ENCODE peak calls at places on chromosomes 12 and 14, in seven cellular contexts. Q is dorsolateral prefrontal cortex, E is lung, J is bronchial epithelial cell, T is lower lobe of right lung, R is neural crest cell, O is lower leg skin. C is an unnamed sample.

GRCh38 chr14:33733310-33733709 is 217.6 kb downstream of the EGLN3 start:
- DNase-seq in Q (no peak), E (no peak), J (no peak), T (no peak), R (no peak), O (no peak), C (no peak)

GRCh38 chr14:37114559-37114958 is 57.8 kb downstream of the SLC25A21 start:
- DNase-seq in Q (no peak), E (no peak), J (no peak), T (no peak), R (no peak), O (no peak), C (no peak)

GRCh38 chr12:115341442-115341841 is 657.5 kb upstream of the TBX3 start:
- DNase-seq in Q (peak; percentile 17), E (peak; percentile 77), J (peak; percentile 98), T (no peak), R (no peak), O (peak; percentile 97), C (no peak)

GRCh38 chr14:50792058-50792477 is 38.9 kb downstream of the NIN start:
- DNase-seq in Q (no peak), E (no peak), J (no peak), T (no peak), R (no peak), O (no peak), C (no peak)

GRCh38 chr14:73472182-73473114 is 14.1 kb upstream of the NUMB start:
- DNase-seq in Q (no peak), E (no peak), J (peak; percentile 70), T (no peak), R (no peak), O (peak; percentile 66), C (peak; percentile 53)

GRCh38 chr12:42585846-42586226 is 3.7 kb downstream of the PRICKLE1 start:
- DNase-seq in Q (no peak), E (no peak), J (no peak), T (no peak), R (no peak), O (no peak), C (no peak)

GRCh38 chr12:20798561-20798960 is 11.9 kb upstream of the SLCO1B3 start:
- DNase-seq in Q (no peak), E (no peak), J (peak; percentile 17), T (no peak), R (no peak), O (no peak), C (no peak)

GRCh38 chr14:97177016-97177415 is 379.8 kb downstream of the VRK1 start:
- DNase-seq in Q (no peak), E (no peak), J (peak; percentile 48), T (no peak), R (no peak), O (no peak), C (no peak)

GRCh38 chr12:69475237-69475984 is 5.2 kb downstream of the FRS2 start:
- DNase-seq in Q (no peak), E (no peak), J (no peak), T (no peak), R (no peak), O (no peak), C (no peak)

GRCh38 chr14:54116972-54117371 is 160.3 kb upstream of the BMP4 start:
- DNase-seq in Q (no peak), E (no peak), J (peak; percentile 7), T (no peak), R (no peak), O (no peak), C (no peak)

GRCh38 chr14:82811246-82811645 is 1277.6 kb upstream of the SEL1L start:
- DNase-seq in Q (no peak), E (no peak), J (no peak), T (no peak), R (no peak), O (no peak), C (no peak)

GRCh38 chr14:91380610-91381371 is 36.8 kb downstream of the CCDC88C start:
- DNase-seq in Q (no peak), E (no peak), J (no peak), T (peak; percentile 44), R (no peak), O (no peak), C (no peak)

GRCh38 chr12:105480162-105480561 is 149.7 kb downstream of the C12orf75 start:
- DNase-seq in Q (no peak), E (no peak), J (no peak), T (no peak), R (no peak), O (no peak), C (no peak)

DNA sequence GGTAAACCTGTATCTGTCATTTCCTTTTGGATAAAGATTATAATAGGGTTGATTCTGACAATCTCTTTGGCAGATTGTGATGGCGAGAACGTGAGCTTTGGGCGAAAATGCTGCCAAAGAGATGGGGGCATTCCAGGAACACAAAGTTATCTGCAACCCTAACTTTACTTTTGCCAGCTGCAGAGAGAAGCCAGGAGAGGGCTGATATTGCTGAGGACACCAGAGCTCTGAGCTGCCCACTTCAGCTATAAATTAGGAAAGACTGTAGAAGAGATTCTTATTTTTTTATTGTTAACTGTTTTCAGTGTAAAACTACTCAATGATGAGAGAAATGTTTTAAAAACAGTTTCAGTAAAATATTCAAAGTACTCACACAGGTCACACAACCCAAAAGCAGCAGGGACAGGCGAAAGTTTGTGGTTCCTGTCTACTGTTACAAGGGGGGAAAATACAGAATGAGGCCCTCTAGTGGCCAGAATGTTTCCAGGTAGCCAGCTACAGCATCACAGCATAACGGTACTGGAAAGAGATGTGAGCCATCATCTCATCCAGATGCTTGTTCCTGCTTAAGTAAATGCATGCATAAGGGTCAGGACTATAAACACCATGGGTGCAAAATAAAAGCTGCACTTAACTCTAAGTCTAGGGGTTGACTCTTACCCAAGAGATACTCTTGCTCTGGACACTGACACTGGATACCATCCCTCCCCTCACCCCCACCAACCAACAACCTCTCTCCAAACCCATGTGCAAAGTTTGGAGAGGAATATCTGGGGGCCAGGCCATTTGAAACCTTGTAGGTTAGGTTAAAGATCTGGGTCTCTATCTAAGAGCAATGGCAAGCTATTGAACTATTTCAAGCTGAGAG is 498.4 kb downstream of the RMST start:
- DNase-seq in Q (no peak), E (peak; percentile 36), J (peak; percentile 38), T (no peak), R (peak; percentile 53), O (no peak), C (peak; percentile 35)
- TF ChIP-seq CTCF in Q (peak; percentile 50), E (no peak), J (peak; percentile 84), T (peak; percentile 59), R (peak; percentile 75), O (no peak), C (peak; percentile 72)

GRCh38 chr12:123998960-123999359 is 25.9 kb downstream of the ZNF664 start:
- DNase-seq in Q (no peak), E (no peak), J (no peak), T (no peak), R (no peak), O (no peak), C (no peak)

GRCh38 chr12:123997033-123997822 is 24.2 kb downstream of the ZNF664 start:
- DNase-seq in Q (no peak), E (no peak), J (no peak), T (no peak), R (no peak), O (no peak), C (no peak)

GRCh38 chr12:123998344-123998941 is 25.4 kb downstream of the ZNF664 start:
- DNase-seq in Q (no peak), E (no peak), J (no peak), T (no peak), R (no peak), O (no peak), C (no peak)

GRCh38 chr12:123996581-123996980 is 23.6 kb downstream of the ZNF664 start:
- DNase-seq in Q (peak; percentile 78), E (no peak), J (no peak), T (no peak), R (peak; percentile 46), O (no peak), C (no peak)

DNA sequence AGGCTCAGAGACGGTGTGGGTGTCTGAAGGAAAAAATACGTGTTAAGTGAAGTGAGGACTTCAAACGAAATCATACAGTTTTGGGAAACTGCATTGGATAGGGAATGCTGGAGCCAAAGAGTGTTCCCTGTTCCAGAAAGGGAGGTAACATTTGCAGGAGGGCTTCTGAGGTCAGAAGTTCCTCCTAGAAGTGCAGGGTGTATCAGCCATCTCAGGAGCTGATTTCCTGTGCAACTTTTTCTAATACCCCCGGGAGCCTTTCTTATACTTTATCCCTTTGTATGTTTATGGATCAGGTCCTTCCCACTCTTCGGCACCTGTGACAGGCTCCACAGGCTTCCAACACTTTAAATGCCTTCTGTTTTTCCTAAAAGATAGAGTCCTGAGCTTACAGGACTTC is 24.9 kb downstream of the ZNF664 start:
- DNase-seq in Q (no peak), E (no peak), J (no peak), T (no peak), R (no peak), O (no peak), C (no peak)
- TF ChIP-seq CTCF in Q (no peak), E (no peak), J (no peak), T (no peak), R (no peak), O (no peak), C (no peak)

DNA sequence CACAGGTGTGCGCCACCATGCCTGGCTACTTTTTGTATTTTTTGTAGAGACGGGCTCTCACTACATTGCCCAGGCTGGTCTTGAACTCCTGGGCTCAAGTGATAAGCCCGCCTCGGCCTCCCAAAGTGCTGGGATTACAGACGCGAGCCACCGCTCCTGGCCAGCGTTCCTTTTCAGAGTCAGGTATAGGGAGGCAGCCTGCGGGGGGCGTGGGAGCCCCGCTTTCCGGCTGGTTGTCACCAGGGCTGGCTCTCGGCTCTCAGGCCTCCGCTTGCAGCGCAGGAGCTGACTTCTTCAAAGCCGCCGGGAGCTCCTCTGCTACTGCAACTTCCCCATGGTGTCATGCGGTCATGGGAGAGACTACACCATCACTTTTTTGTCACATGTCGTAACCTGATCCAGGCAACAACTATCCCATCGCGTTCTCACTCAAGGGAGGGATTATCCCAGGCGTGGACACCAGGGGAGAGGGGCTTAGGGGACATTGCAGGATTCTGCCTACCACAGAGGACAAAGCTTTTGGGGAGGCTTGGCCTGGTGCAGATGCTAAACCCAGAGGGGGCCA is 129.4 kb downstream of the SCARB1 start:
- DNase-seq in Q (no peak), E (peak; percentile 49), J (no peak), T (peak; percentile 84), R (no peak), O (no peak), C (no peak)
- TF ChIP-seq CTCF in Q (no peak), E (no peak), J (no peak), T (no peak), R (peak; percentile 44), O (no peak), C (no peak)

DNA sequence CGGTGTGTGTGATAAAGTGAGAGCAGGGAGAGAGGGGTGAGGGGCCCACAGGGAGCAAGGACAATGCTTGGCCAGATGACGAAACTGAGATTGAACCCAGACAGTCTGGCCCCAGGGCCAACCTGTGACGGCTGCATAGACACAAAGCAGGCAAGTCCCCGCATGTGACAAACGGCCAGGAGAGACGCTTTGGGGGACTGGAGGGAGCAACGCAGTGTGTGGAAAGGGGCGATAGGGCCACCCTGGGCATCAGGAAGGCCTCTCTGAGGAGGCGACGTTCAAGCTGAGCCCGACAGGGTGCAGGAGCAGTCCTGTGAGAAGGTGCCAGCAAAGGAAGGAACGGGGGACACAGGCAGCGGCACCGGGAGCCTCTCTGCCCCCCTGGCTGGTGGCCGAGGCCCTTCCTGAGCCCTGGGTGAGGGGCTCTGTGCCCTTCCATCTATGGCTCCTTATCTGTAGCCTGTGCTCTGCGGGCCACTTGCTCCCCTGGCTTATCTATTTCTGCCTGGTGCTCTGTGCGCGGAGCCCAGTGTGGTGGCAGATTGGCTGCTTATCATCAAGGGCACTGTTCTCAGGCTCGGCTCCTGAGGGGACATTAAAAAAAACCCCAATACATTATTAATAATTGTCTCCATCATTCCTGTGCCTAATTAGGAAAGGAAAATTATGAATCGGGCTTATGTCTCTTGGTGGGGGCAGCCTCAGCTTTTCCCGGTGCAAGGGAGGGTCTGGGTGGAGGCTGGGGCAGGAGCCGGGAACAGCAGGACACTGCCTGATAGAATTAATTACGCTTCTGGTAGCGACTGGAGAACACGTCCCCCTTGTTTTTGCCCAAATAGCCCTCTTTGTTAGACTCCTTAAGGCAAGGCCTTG is 39.8 kb downstream of the PRIMA1 start:
- DNase-seq in Q (no peak), E (no peak), J (no peak), T (no peak), R (no peak), O (no peak), C (no peak)
- TF ChIP-seq CTCF in Q (no peak), E (no peak), J (no peak), T (no peak), R (no peak), O (no peak), C (no peak)